ENCODE peak calls at places on chromosomes 2 and 18, in four cellular contexts. One of them, this sample, is unnamed.

GRCh38 chr2:176642074-176642473 is 372.8 kb downstream of the MTX2 start:
- DNase-seq in GM23338: no peak
- DNase-seq in sigmoid colon: no peak
- DNase-seq in suprapubic skin: no peak
- DNase-seq in this sample: no peak

GRCh38 chr2:111116843-111117665 is 3.7 kb upstream of the BCL2L11 start:
- DNase-seq in suprapubic skin: peak; percentile 84
- DNase-seq in GM23338: peak; percentile 95
- DNase-seq in sigmoid colon: peak; percentile 81
- DNase-seq in this sample: peak; percentile 91

GRCh38 chr2:231127480-231127879 is 2.6 kb upstream of the HTR2B start:
- DNase-seq in suprapubic skin: no peak
- DNase-seq in sigmoid colon: no peak
- DNase-seq in GM23338: no peak
- DNase-seq in this sample: no peak

GRCh38 chr2:235048549-235048948 is 96.7 kb downstream of the SH3BP4 start:
- DNase-seq in GM23338: no peak
- DNase-seq in sigmoid colon: no peak
- DNase-seq in suprapubic skin: peak; percentile 61
- DNase-seq in this sample: no peak

GRCh38 chr2:207704031-207704430 is 7.4 kb upstream of the CCNYL1 start:
- DNase-seq in sigmoid colon: no peak
- DNase-seq in GM23338: no peak
- DNase-seq in suprapubic skin: no peak
- DNase-seq in this sample: no peak

GRCh38 chr2:100819365-100820345 is at the start of gene NPAS2:
- DNase-seq in GM23338: peak; percentile 46
- DNase-seq in sigmoid colon: peak; percentile 77
- DNase-seq in suprapubic skin: peak; percentile 73
- DNase-seq in this sample: no peak

GRCh38 chr18:36537289-36537688 is 239.8 kb downstream of the FHOD3 start:
- DNase-seq in suprapubic skin: no peak
- DNase-seq in sigmoid colon: no peak
- DNase-seq in GM23338: peak; percentile 17
- DNase-seq in this sample: peak; percentile 45

GRCh38 chr18:22505136-22505535 is 87.4 kb upstream of the CTAGE1 start:
- DNase-seq in suprapubic skin: no peak
- DNase-seq in GM23338: no peak
- DNase-seq in sigmoid colon: no peak
- DNase-seq in this sample: no peak

GRCh38 chr18:61541673-61542072 is 208.4 kb downstream of the CDH20 start:
- DNase-seq in sigmoid colon: no peak
- DNase-seq in suprapubic skin: no peak
- DNase-seq in GM23338: no peak
- DNase-seq in this sample: no peak

GRCh38 chr2:221514305-221515040 is 57.6 kb downstream of the EPHA4 start:
- DNase-seq in GM23338: no peak
- DNase-seq in sigmoid colon: no peak
- DNase-seq in suprapubic skin: no peak
- DNase-seq in this sample: no peak

GRCh38 chr2:20496942-20497341 is 50.1 kb downstream of the RHOB start:
- DNase-seq in suprapubic skin: no peak
- DNase-seq in sigmoid colon: peak; percentile 55
- DNase-seq in GM23338: no peak
- DNase-seq in this sample: no peak

GRCh38 chr18:56861244-56861643 is 210.1 kb downstream of the WDR7 start:
- DNase-seq in suprapubic skin: no peak
- DNase-seq in GM23338: no peak
- DNase-seq in sigmoid colon: no peak
- DNase-seq in this sample: no peak

GRCh38 chr2:20210462-20210861 is 14.5 kb downstream of the SDC1 start:
- DNase-seq in GM23338: no peak
- DNase-seq in sigmoid colon: no peak
- DNase-seq in suprapubic skin: no peak
- DNase-seq in this sample: no peak

GRCh38 chr2:47869859-47870258 is 36.4 kb downstream of the FBXO11 start:
- DNase-seq in suprapubic skin: no peak
- DNase-seq in GM23338: peak; percentile 57
- DNase-seq in sigmoid colon: no peak
- DNase-seq in this sample: no peak

GRCh38 chr2:121746071-121746578 is 9.3 kb upstream of the TSN start:
- DNase-seq in sigmoid colon: no peak
- DNase-seq in GM23338: no peak
- DNase-seq in suprapubic skin: no peak
- DNase-seq in this sample: no peak

GRCh38 chr2:183950673-183951072 is 647.7 kb upstream of the ZNF804A start:
- DNase-seq in suprapubic skin: no peak
- DNase-seq in sigmoid colon: no peak
- DNase-seq in GM23338: no peak
- DNase-seq in this sample: no peak

GRCh38 chr2:57376985-57377384 is 669.6 kb upstream of the VRK2 start:
- DNase-seq in suprapubic skin: no peak
- DNase-seq in sigmoid colon: no peak
- DNase-seq in GM23338: peak; percentile 54
- DNase-seq in this sample: no peak

GRCh38 chr2:20670315-20671035 is 3.5 kb downstream of the GDF7 start:
- DNase-seq in GM23338: peak; percentile 57
- DNase-seq in suprapubic skin: no peak
- DNase-seq in sigmoid colon: no peak
- DNase-seq in this sample: no peak

GRCh38 chr2:51013060-51013746 is 18.7 kb downstream of the NRXN1 start:
- DNase-seq in GM23338: peak; percentile 81
- DNase-seq in suprapubic skin: no peak
- DNase-seq in sigmoid colon: no peak
- DNase-seq in this sample: no peak

GRCh38 chr2:107553534-107553933 is 273.2 kb upstream of the RGPD4 start:
- DNase-seq in GM23338: no peak
- DNase-seq in suprapubic skin: no peak
- DNase-seq in sigmoid colon: no peak
- DNase-seq in this sample: no peak

GRCh38 chr18:61591200-61591719 is 258.0 kb downstream of the CDH20 start:
- DNase-seq in GM23338: no peak
- DNase-seq in suprapubic skin: no peak
- DNase-seq in sigmoid colon: no peak
- DNase-seq in this sample: no peak

GRCh38 chr2:24432121-24432520 is 58.9 kb upstream of the NCOA1 start:
- DNase-seq in GM23338: no peak
- DNase-seq in suprapubic skin: no peak
- DNase-seq in sigmoid colon: no peak
- DNase-seq in this sample: no peak

GRCh38 chr2:156405586-156405985 is 30.6 kb upstream of the GPD2 start:
- DNase-seq in suprapubic skin: peak; percentile 69
- DNase-seq in GM23338: peak; percentile 14
- DNase-seq in sigmoid colon: peak; percentile 71
- DNase-seq in this sample: no peak

GRCh38 chr2:102149243-102149642 is 6.7 kb downstream of the IL1R1 start:
- DNase-seq in GM23338: no peak
- DNase-seq in sigmoid colon: no peak
- DNase-seq in suprapubic skin: no peak
- DNase-seq in this sample: no peak

GRCh38 chr2:18527822-18528221 is 32.6 kb downstream of the RDH14 start:
- DNase-seq in sigmoid colon: no peak
- DNase-seq in suprapubic skin: no peak
- DNase-seq in GM23338: no peak
- DNase-seq in this sample: no peak

GRCh38 chr18:34707670-34708069 is 2.4 kb upstream of the DTNA start:
- DNase-seq in sigmoid colon: peak; percentile 81
- DNase-seq in suprapubic skin: peak; percentile 64
- DNase-seq in GM23338: peak; percentile 33
- DNase-seq in this sample: no peak

GRCh38 chr18:25921677-25922421 is 168.6 kb downstream of the SS18 start:
- DNase-seq in GM23338: peak; percentile 84
- DNase-seq in sigmoid colon: no peak
- DNase-seq in suprapubic skin: no peak
- DNase-seq in this sample: no peak

GRCh38 chr2:23112517-23112916 is 272.5 kb upstream of the KLHL29 start:
- DNase-seq in sigmoid colon: no peak
- DNase-seq in suprapubic skin: no peak
- DNase-seq in GM23338: no peak
- DNase-seq in this sample: no peak

GRCh38 chr18:7598167-7599062 is 31.3 kb downstream of the PTPRM start:
- DNase-seq in suprapubic skin: no peak
- DNase-seq in GM23338: no peak
- DNase-seq in sigmoid colon: no peak
- DNase-seq in this sample: no peak

GRCh38 chr2:197158591-197159550 is 151.7 kb downstream of the ANKRD44 start:
- DNase-seq in suprapubic skin: no peak
- DNase-seq in GM23338: no peak
- DNase-seq in sigmoid colon: no peak
- DNase-seq in this sample: no peak

GRCh38 chr2:161844845-161845244 is 220.6 kb downstream of the SLC4A10 start:
- DNase-seq in sigmoid colon: no peak
- DNase-seq in suprapubic skin: no peak
- DNase-seq in GM23338: no peak
- DNase-seq in this sample: no peak

GRCh38 chr2:33042819-33043218 is 96.1 kb downstream of the LTBP1 start:
- DNase-seq in GM23338: no peak
- DNase-seq in suprapubic skin: no peak
- DNase-seq in sigmoid colon: no peak
- DNase-seq in this sample: no peak

GRCh38 chr18:54388203-54389142 is 30.8 kb downstream of the C18orf54 start:
- DNase-seq in GM23338: peak; percentile 90
- DNase-seq in suprapubic skin: no peak
- DNase-seq in sigmoid colon: no peak
- DNase-seq in this sample: no peak

GRCh38 chr2:102391530-102391929 is 31.4 kb upstream of the IL18RAP start:
- DNase-seq in GM23338: no peak
- DNase-seq in suprapubic skin: no peak
- DNase-seq in sigmoid colon: no peak
- DNase-seq in this sample: no peak

GRCh38 chr2:46368416-46368815 is 71.2 kb downstream of the EPAS1 start:
- DNase-seq in GM23338: no peak
- DNase-seq in sigmoid colon: no peak
- DNase-seq in suprapubic skin: no peak
- DNase-seq in this sample: no peak

GRCh38 chr2:114405486-114406250 is 36.8 kb upstream of the DPP10 start:
- DNase-seq in sigmoid colon: no peak
- DNase-seq in suprapubic skin: no peak
- DNase-seq in GM23338: no peak
- DNase-seq in this sample: no peak

GRCh38 chr2:240949791-240950705 is 43.9 kb downstream of the CROCC2 start:
- DNase-seq in suprapubic skin: peak; percentile 30
- DNase-seq in sigmoid colon: peak; percentile 54
- DNase-seq in GM23338: no peak
- DNase-seq in this sample: no peak
- H3K27me3 ChIP-seq in suprapubic skin: peaks cover 4% of the 10 kb centered on the region
- H3K27me3 ChIP-seq in sigmoid colon: no peaks in the 10 kb centered on the region
- H3K27me3 ChIP-seq in GM23338: no peaks in the 10 kb centered on the region
- H3K27me3 ChIP-seq in this sample: no peaks in the 10 kb centered on the region

DNA sequence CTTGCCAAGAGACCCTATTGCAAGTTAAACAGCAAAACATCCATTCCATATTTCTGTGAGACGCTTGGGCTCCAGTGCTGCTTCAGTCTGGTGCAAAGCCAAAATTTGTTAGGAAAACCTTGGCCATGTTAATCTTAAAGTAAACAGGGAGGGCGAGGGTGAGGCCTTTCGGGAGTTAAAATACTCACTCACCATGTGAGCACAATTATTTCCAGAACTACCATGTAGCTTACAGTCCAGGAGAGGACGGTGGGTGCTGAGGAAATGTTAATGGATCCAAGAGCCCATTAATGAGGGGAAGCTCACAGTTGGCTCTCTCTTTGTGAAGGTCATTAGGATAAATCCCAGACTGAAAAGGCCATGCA is 286.4 kb downstream of the SLC8A1 start:
- DNase-seq in sigmoid colon: peak; percentile 63
- DNase-seq in suprapubic skin: no peak
- DNase-seq in GM23338: no peak
- DNase-seq in this sample: no peak
- TF ChIP-seq POLR2AphosphoS5 in sigmoid colon: no peak
- TF ChIP-seq POLR2AphosphoS5 in suprapubic skin: no peak
- TF ChIP-seq POLR2AphosphoS5 in GM23338: no peak
- TF ChIP-seq POLR2AphosphoS5 in this sample: no peak

DNA sequence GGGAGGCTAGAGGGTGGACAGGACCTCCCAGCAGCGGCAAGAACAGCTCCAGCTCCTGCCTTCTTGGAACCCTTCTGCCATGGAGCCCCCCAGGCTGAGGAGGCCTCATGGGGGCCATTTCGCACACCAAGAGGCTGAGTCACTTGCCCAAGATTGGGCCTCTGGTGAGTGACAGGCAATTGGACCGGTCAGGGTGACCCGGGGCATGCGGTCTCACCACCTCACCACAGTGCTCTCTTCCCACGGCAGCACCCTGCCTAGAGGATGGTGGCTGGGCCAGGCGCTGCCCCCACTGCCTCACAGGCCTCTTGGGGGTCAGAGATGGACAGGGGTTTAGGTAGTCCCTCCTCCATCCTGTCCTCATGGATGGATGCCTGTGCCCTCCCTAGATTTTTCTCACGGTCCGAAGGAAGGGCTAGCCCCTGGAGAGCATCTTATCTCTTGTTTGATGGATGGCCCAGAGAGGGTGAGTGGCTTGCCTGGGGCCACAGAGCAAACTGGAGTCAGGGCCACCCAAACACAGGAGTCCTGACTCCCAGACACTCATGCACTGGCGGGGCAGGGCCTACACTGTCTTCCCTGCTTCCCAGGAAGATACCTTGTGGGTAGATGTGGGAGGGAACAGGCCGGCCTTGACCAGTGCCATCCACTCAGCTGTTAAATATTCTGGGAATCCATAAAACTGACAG is 119.2 kb downstream of the INHBB start:
- DNase-seq in suprapubic skin: no peak
- DNase-seq in sigmoid colon: no peak
- DNase-seq in GM23338: no peak
- DNase-seq in this sample: no peak
- H3K27me3 ChIP-seq in suprapubic skin: no peaks in the 10 kb centered on the region
- H3K27me3 ChIP-seq in sigmoid colon: no peaks in the 10 kb centered on the region
- H3K27me3 ChIP-seq in GM23338: peaks cover 100% of the 10 kb centered on the region
- H3K27me3 ChIP-seq in this sample: no peaks in the 10 kb centered on the region

GRCh38 chr2:195967336-195967735 is 101.3 kb downstream of the DNAH7 start:
- DNase-seq in suprapubic skin: no peak
- DNase-seq in sigmoid colon: no peak
- DNase-seq in GM23338: no peak
- DNase-seq in this sample: no peak
- TF ChIP-seq POLR2AphosphoS5 in suprapubic skin: no peak
- TF ChIP-seq POLR2AphosphoS5 in sigmoid colon: no peak
- TF ChIP-seq POLR2AphosphoS5 in GM23338: no peak
- TF ChIP-seq POLR2AphosphoS5 in this sample: no peak

DNA sequence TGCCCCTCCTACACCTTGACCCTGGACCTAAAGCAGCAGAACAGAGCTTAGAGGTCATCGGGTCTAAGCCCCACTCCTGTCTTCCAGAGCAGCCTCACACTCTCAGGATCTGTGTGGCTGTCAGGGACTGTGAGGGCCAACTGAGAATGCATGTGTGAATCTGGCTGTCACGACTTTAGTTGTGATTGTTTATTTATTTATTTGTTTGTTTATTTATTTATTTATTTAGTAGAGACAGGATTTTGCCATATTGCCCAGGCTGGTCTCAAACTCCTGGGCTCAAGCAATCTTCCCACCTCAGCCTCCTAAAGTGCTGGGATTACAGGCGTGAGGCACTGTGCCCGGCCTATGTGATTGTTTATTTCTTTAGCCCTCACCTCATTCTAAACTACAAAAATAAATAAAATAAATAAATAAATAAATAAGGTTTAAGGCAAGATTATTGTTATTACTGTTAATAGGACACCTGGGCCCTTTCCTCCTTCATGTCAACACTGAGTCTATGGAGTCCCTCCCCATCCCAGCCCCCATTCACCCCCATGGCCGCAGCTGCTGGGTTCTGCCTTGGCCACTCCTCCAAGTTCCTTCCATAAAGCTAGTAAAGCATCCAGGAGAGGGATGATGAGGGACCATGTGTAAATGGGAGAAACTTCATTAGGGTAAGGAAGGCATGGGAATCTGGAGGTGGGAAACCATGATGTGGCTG is 39.9 kb upstream of the EDAR start:
- DNase-seq in sigmoid colon: no peak
- DNase-seq in GM23338: no peak
- DNase-seq in suprapubic skin: no peak
- DNase-seq in this sample: no peak
- H3K27me3 ChIP-seq in sigmoid colon: peaks cover 4% of the 10 kb centered on the region
- H3K27me3 ChIP-seq in GM23338: peaks cover 44% of the 10 kb centered on the region
- H3K27me3 ChIP-seq in suprapubic skin: no peaks in the 10 kb centered on the region
- H3K27me3 ChIP-seq in this sample: peaks cover 8% of the 10 kb centered on the region

This sample was measured in esophagus muscularis mucosa.